ENCODE peak calls at places on chromosomes 5 and 9, in six cellular contexts. S, E, V, Q, P and R are unnamed samples.

GRCh38 chr9:5562806-5563416 is 52.6 kb downstream of the PDCD1LG2 start:
- DNase-seq in V (no peak), S (no peak), P (no peak), E (no peak), Q (no peak), R (no peak)

GRCh38 chr9:6272229-6272597 is 56.0 kb upstream of the TPD52L3 start:
- DNase-seq in V (peak; percentile 11), S (no peak), E (no peak), Q (no peak), P (peak; percentile 49), R (peak; percentile 5)

GRCh38 chr5:96408276-96408777 is 24.7 kb downstream of the PCSK1 start:
- DNase-seq in V (peak; percentile 40), E (no peak), S (peak; percentile 89), P (no peak), Q (no peak), R (no peak)

GRCh38 chr5:120817044-120817985 is 353.2 kb downstream of the PRR16 start:
- DNase-seq in S (peak; percentile 17), V (peak; percentile 9), Q (no peak), E (no peak), P (peak; percentile 44), R (no peak)

GRCh38 chr9:130354378-130354777 is 88.8 kb downstream of the HMCN2 start:
- DNase-seq in P (no peak), S (no peak), E (no peak), V (no peak), Q (no peak), R (no peak)

GRCh38 chr5:82259172-82259800 is 18.9 kb downstream of the RPS23 start:
- DNase-seq in E (no peak), V (peak; percentile 35), Q (no peak), P (peak; percentile 13), S (peak; percentile 45), R (no peak)

GRCh38 chr5:142143878-142144277 is 35.3 kb downstream of the NDFIP1 start:
- DNase-seq in P (peak; percentile 38), Q (no peak), E (no peak), V (peak; percentile 52), S (peak; percentile 58), R (peak; percentile 49)

GRCh38 chr5:172362755-172363154 is 79.2 kb upstream of the UBTD2 start:
- DNase-seq in P (no peak), Q (no peak), S (no peak), V (no peak), E (no peak), R (no peak)

GRCh38 chr5:107513337-107514125 is 157.2 kb downstream of the EFNA5 start:
- DNase-seq in Q (no peak), S (peak; percentile 58), P (no peak), V (no peak), E (no peak), R (no peak)

GRCh38 chr5:156835905-156836304 is 14.2 kb upstream of the PPP1R2B start:
- DNase-seq in S (no peak), Q (no peak), E (no peak), V (peak; percentile 60), P (no peak), R (no peak)

GRCh38 chr5:95392593-95393182 is 1.5 kb downstream of the FAM81B start:
- DNase-seq in E (no peak), P (peak; percentile 54), V (peak; percentile 20), S (peak; percentile 67), Q (peak; percentile 17), R (peak; percentile 1)

GRCh38 chr5:160298189-160298588 is 14.2 kb downstream of the CCNJL start:
- DNase-seq in Q (no peak), S (no peak), P (no peak), V (no peak), E (no peak), R (no peak)

GRCh38 chr9:106075991-106076390 is 381.6 kb downstream of the TMEM38B start:
- DNase-seq in S (no peak), Q (no peak), E (no peak), P (no peak), V (no peak), R (no peak)

GRCh38 chr5:175690025-175690424 is 32.2 kb downstream of the HRH2 start:
- DNase-seq in E (no peak), S (no peak), V (no peak), Q (no peak), P (no peak), R (no peak)

GRCh38 chr5:150464554-150465012 is 15.0 kb upstream of the RPS14 start:
- DNase-seq in Q (no peak), S (peak; percentile 28), V (no peak), P (no peak), E (no peak), R (no peak)

GRCh38 chr9:135083831-135084230 is 3.6 kb upstream of the OLFM1 start:
- DNase-seq in Q (no peak), E (no peak), V (no peak), P (peak; percentile 37), S (no peak), R (no peak)

GRCh38 chr5:139575751-139576150 is 14.6 kb downstream of the UBE2D2 start:
- DNase-seq in E (no peak), Q (no peak), S (no peak), V (no peak), P (no peak), R (no peak)

GRCh38 chr5:6827815-6828214 is 114.6 kb downstream of the TENT4A start:
- DNase-seq in E (peak; percentile 30), S (no peak), P (peak; percentile 29), V (no peak), Q (no peak), R (peak; percentile 36)

GRCh38 chr5:155274484-155274883 is 260.9 kb downstream of the KIF4B start:
- DNase-seq in V (no peak), S (no peak), P (no peak), Q (no peak), E (no peak), R (no peak)

GRCh38 chr9:78097541-78097940 is 65.9 kb upstream of the GNAQ start:
- DNase-seq in P (no peak), S (no peak), E (no peak), Q (no peak), V (no peak), R (no peak)

GRCh38 chr5:159650803-159651202 is 265.5 kb upstream of the ADRA1B start:
- DNase-seq in E (no peak), P (no peak), Q (no peak), S (no peak), V (no peak), R (no peak)

GRCh38 chr9:128818839-128819715 is 777 bp downstream of the ENDOG start:
- DNase-seq in E (peak; percentile 31), S (peak; percentile 29), Q (no peak), V (no peak), P (peak; percentile 62), R (peak; percentile 45)

GRCh38 chr5:139908749-139909148 is 113.1 kb downstream of the PSD2 start:
- DNase-seq in Q (no peak), V (peak; percentile 23), P (peak; percentile 45), E (no peak), S (no peak), R (no peak)

GRCh38 chr9:125752070-125752628 is 5.0 kb downstream of the PBX3 start:
- DNase-seq in E (no peak), Q (no peak), P (no peak), S (no peak), V (no peak), R (no peak)

GRCh38 chr5:132230871-132231270 is 3.2 kb upstream of the P4HA2 start:
- DNase-seq in P (no peak), Q (no peak), S (no peak), V (no peak), E (no peak), R (no peak)

GRCh38 chr5:112555691-112556090 is 136.6 kb upstream of the EPB41L4A start:
- DNase-seq in V (no peak), E (no peak), P (no peak), Q (no peak), S (no peak), R (no peak)

GRCh38 chr5:134079748-134080581 is 34.5 kb upstream of the TCF7 start:
- DNase-seq in E (no peak), V (no peak), P (no peak), S (no peak), Q (no peak), R (no peak)

GRCh38 chr5:176548967-176549444 is at the start of gene CDHR2:
- DNase-seq in E (no peak), S (no peak), Q (no peak), V (no peak), P (peak; percentile 77), R (peak; percentile 87)

GRCh38 chr5:128154943-128155342 is 71.4 kb downstream of the SLC12A2 start:
- DNase-seq in Q (no peak), E (no peak), P (no peak), S (no peak), V (no peak), R (no peak)

DNA sequence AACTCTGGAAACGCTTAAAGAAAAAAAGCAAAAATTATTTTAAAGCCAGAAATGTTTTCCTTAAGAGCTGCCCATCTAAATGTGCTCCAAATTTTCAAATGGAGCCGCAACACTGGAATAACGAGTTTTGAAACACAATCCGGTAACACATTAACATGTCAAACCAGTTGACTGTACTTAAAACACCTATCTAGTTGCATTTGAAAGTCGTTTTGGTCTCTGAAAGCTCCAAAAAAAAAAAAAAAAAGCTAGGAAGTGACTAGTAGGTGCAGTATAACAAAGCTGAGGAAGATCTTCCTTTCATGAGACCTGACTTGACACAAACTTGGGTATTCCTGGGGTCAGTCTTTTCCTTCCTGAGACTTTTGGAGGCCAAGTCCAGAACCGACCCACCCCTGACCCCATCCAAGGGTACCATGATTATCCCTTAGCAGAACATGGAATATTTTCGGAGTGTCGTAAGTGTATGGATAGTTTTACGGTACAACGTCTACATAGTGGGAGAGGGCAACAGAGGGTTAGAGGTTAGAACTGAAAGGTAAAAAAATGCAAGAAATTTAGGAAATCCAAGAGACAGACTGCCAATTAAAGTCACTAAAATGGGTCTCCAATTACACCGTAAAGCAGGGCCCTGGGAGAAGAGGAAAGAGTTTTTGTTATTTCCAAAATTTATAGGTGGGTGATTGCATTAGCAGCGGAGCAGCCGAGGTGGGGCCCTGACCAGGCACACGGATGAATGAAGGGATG is 812 bp downstream of the CETN3 start:
- DNase-seq in Q (peak; percentile 12), E (no peak), P (peak; percentile 15), S (no peak), V (no peak), R (no peak)
- H3K27ac ChIP-seq in Q (peak overlapping the region; percentile 99), E (peak overlapping the region; percentile 96), P (peak overlapping the region; percentile 97), S (peak overlapping the region; percentile 94), V (peak overlapping the region; percentile 96), R (no peak overlapping the region)

GRCh38 chr9:36690769-36691168 is 118.1 kb downstream of the MELK start:
- DNase-seq in S (no peak), P (no peak), V (no peak), E (no peak), Q (no peak), R (no peak)
- H3K27ac ChIP-seq in S (no peak overlapping the region), P (no peak overlapping the region), V (no peak overlapping the region), E (no peak overlapping the region), Q (no peak overlapping the region), R (no peak overlapping the region)

GRCh38 chr9:123724211-123724831 is 205.6 kb downstream of the DENND1A start:
- DNase-seq in P (peak; percentile 13), Q (no peak), V (peak; percentile 43), E (no peak), S (peak; percentile 37), R (peak; percentile 17)
- H3K27ac ChIP-seq in P (no peak overlapping the region), Q (no peak overlapping the region), V (no peak overlapping the region), E (no peak overlapping the region), S (no peak overlapping the region), R (no peak overlapping the region)

GRCh38 chr5:118247468-118247867 is 740.9 kb downstream of the DTWD2 start:
- DNase-seq in Q (no peak), P (no peak), S (no peak), V (no peak), E (no peak), R (no peak)

GRCh38 chr5:118243613-118244012 is 744.7 kb downstream of the DTWD2 start:
- DNase-seq in S (no peak), V (no peak), E (no peak), Q (no peak), P (no peak), R (no peak)

GRCh38 chr5:118243068-118243467 is 745.3 kb downstream of the DTWD2 start:
- DNase-seq in V (no peak), P (no peak), E (no peak), Q (no peak), S (no peak), R (no peak)
- H3K27ac ChIP-seq in V (no peak overlapping the region), P (no peak overlapping the region), E (no peak overlapping the region), Q (no peak overlapping the region), S (no peak overlapping the region), R (no peak overlapping the region)